ENCODE peak calls at places on chromosomes 4 and X, in ten cellular contexts. X is GM06990, H is NCI-H2081, D is WTC11, F is stomach, S is upper lobe of left lung, R is iris pigment epithelial cell, P is MCF 10A, A is EL, E is NCI-H510A treated with DMSO at 0.1 percent for 48 hours. J is an unnamed sample.

GRCh38 chr4:152663203-152664066 is 16.4 kb downstream of the TMEM154 start:
- DNase-seq in X (peak), H (no peak), D (no peak), F (no peak), S (no peak), R (no peak), P (no peak), A (no peak), E (no peak), J (no peak)

GRCh38 chr4:184911310-184911709 is 85.5 kb upstream of the ACSL1 start:
- DNase-seq in X (no peak), H (no peak), D (no peak), F (peak), S (no peak), R (peak), P (peak), A (peak), E (no peak), J (peak)

GRCh38 chrX:136858007-136858756 is 22.3 kb downstream of the RBMX start:
- DNase-seq in X (no peak), H (no peak), D (no peak), F (no peak), S (no peak), R (no peak), P (no peak), A (no peak), E (no peak), J (no peak)

GRCh38 chr4:163672751-163673150 is 178.3 kb downstream of the TMA16 start:
- DNase-seq in X (no peak), H (no peak), D (no peak), F (no peak), S (no peak), R (no peak), P (no peak), A (no peak), E (no peak), J (no peak)

GRCh38 chr4:186722856-186723206 is 825 bp downstream of the FAT1 start:
- DNase-seq in X (no peak), H (no peak), D (no peak), F (no peak), S (no peak), R (no peak), P (no peak), A (no peak), E (no peak), J (no peak)

GRCh38 chr4:166075599-166075998 is 202.6 kb downstream of the TLL1 start:
- DNase-seq in X (no peak), H (no peak), D (no peak), F (no peak), S (no peak), R (no peak), P (no peak), A (no peak), E (no peak), J (no peak)

GRCh38 chr4:53066155-53066554 is 204.0 kb downstream of the RASL11B start:
- DNase-seq in X (no peak), H (no peak), D (no peak), F (no peak), S (no peak), R (no peak), P (no peak), A (no peak), E (no peak), J (no peak)

GRCh38 chr4:159010563-159011260 is 92.2 kb upstream of the RAPGEF2 start:
- DNase-seq in X (no peak), H (peak), D (no peak), F (peak), S (peak), R (peak), P (peak), A (peak), E (no peak), J (peak)

GRCh38 chr4:189769131-189769530 is 171.5 kb upstream of the FRG1 start:
- DNase-seq in X (no peak), H (no peak), D (no peak), F (no peak), S (no peak), R (no peak), P (no peak), A (no peak), E (no peak), J (no peak)

GRCh38 chr4:973431-974397 is at the start of gene DGKQ:
- DNase-seq in X (peak), H (peak), D (peak), F (peak), S (peak), R (peak), P (peak), A (peak), E (no peak), J (peak)

GRCh38 chrX:42398967-42399631 is 378.9 kb downstream of the PPP1R2C start:
- DNase-seq in X (no peak), H (no peak), D (no peak), F (no peak), S (no peak), R (peak), P (no peak), A (no peak), E (no peak), J (peak)

GRCh38 chrX:100829730-100830129 is 9.5 kb downstream of the CSTF2 start:
- DNase-seq in X (peak), H (no peak), D (no peak), F (no peak), S (no peak), R (peak), P (peak), A (peak), E (no peak), J (peak)

GRCh38 chrX:111168314-111168713 is 72.3 kb downstream of the PAK3 start:
- DNase-seq in X (no peak), H (peak), D (peak), F (no peak), S (no peak), R (peak), P (peak), A (peak), E (peak), J (no peak)

GRCh38 chrX:71178908-71179307 is 34.3 kb downstream of the NLGN3 start:
- DNase-seq in X (no peak), H (peak), D (peak), F (peak), S (peak), R (peak), P (peak), A (peak), E (peak), J (peak)

GRCh38 chrX:138128025-138128671 is 562.2 kb downstream of the ZIC3 start:
- DNase-seq in X (peak), H (peak), D (no peak), F (no peak), S (no peak), R (peak), P (peak), A (peak), E (peak), J (no peak)

GRCh38 chrX:101462892-101463291 is 22.4 kb upstream of the ARMCX4 start:
- DNase-seq in X (no peak), H (peak), D (no peak), F (no peak), S (no peak), R (peak), P (peak), A (peak), E (peak), J (peak)

GRCh38 chrX:69538321-69538876 is 34.3 kb downstream of the NALF2 start:
- DNase-seq in X (peak), H (peak), D (peak), F (peak), S (peak), R (peak), P (peak), A (peak), E (peak), J (no peak)

GRCh38 chrX:118632862-118633261 is 94.5 kb upstream of the IL13RA1 start:
- DNase-seq in X (no peak), H (no peak), D (no peak), F (no peak), S (no peak), R (no peak), P (no peak), A (no peak), E (no peak), J (no peak)

GRCh38 chr4:105283501-105283900 is 136.8 kb downstream of the TET2 start:
- DNase-seq in X (no peak), H (no peak), D (no peak), F (no peak), S (no peak), R (peak), P (no peak), A (no peak), E (no peak), J (no peak)

GRCh38 chr4:120682981-120683380 is 239.5 kb downstream of the PRDM5 start:
- DNase-seq in X (no peak), H (no peak), D (no peak), F (no peak), S (no peak), R (no peak), P (no peak), A (peak), E (no peak), J (peak)

GRCh38 chr4:12902735-12903134 is 581.4 kb downstream of the RAB28 start:
- DNase-seq in X (no peak), H (no peak), D (no peak), F (no peak), S (no peak), R (no peak), P (no peak), A (no peak), E (no peak), J (no peak)

GRCh38 chr4:137531121-137531520 is 1.2 kb downstream of the PCDH18 start:
- DNase-seq in X (no peak), H (no peak), D (no peak), F (no peak), S (no peak), R (peak), P (no peak), A (peak), E (no peak), J (peak)

GRCh38 chrX:52352551-52352950 is 16.3 kb upstream of the XAGE2 start:
- DNase-seq in X (no peak), H (no peak), D (no peak), F (no peak), S (no peak), R (no peak), P (no peak), A (no peak), E (no peak), J (no peak)

GRCh38 chr4:37245391-37245954 is 930 bp downstream of the NWD2 start:
- DNase-seq in X (no peak), H (no peak), D (peak), F (no peak), S (no peak), R (no peak), P (no peak), A (no peak), E (no peak), J (no peak)

GRCh38 chr4:185638548-185639301 is 103.4 kb upstream of the PDLIM3 start:
- DNase-seq in X (no peak), H (no peak), D (peak), F (no peak), S (no peak), R (peak), P (no peak), A (peak), E (no peak), J (no peak)

GRCh38 chrX:120604359-120604782 is 470 bp downstream of the MCTS1 start:
- DNase-seq in X (peak), H (peak), D (no peak), F (no peak), S (peak), R (peak), P (peak), A (peak), E (peak), J (no peak)

GRCh38 chr4:112775801-112776200 is 138.9 kb downstream of the LARP7 start:
- DNase-seq in X (no peak), H (no peak), D (no peak), F (no peak), S (no peak), R (no peak), P (peak), A (no peak), E (no peak), J (no peak)

GRCh38 chr4:184274288-184274951 is 56.7 kb upstream of the ENPP6 start:
- DNase-seq in X (no peak), H (no peak), D (no peak), F (no peak), S (no peak), R (no peak), P (no peak), A (no peak), E (no peak), J (no peak)

GRCh38 chr4:165115301-165115700 is 2.6 kb upstream of the TMEM192 start:
- DNase-seq in X (no peak), H (no peak), D (no peak), F (no peak), S (no peak), R (no peak), P (no peak), A (no peak), E (no peak), J (no peak)

GRCh38 chrX:149569770-149570169 is 17.5 kb downstream of the MAGEA9B start:
- DNase-seq in X (no peak), H (no peak), D (no peak), F (no peak), S (no peak), R (no peak), P (no peak), A (no peak), E (no peak), J (no peak)

GRCh38 chr4:153950100-153950979 is 161.5 kb upstream of the SFRP2 start:
- DNase-seq in X (no peak), H (no peak), D (no peak), F (no peak), S (no peak), R (no peak), P (no peak), A (no peak), E (no peak), J (peak)

GRCh38 chr4:188423039-188423438 is 283.8 kb downstream of the TRIML1 start:
- DNase-seq in X (no peak), H (no peak), D (no peak), F (no peak), S (no peak), R (no peak), P (peak), A (no peak), E (no peak), J (peak)

J was measured in A172.